ENCODE peak calls at places on chromosomes 12 and 14, in seven cellular contexts. M is Right ventricle myocardium superior; O is T-helper 17 cell; C is heart left ventricle; J is neural crest cell; L is tibial artery; Z is CD8-positive, alpha-beta memory T cell. W is an unnamed sample.

GRCh38 chr12:6267007-6267721 is 43.3 kb upstream of the PLEKHG6 start:
- DNase-seq in M (no peak), O (no peak), C (no peak), J (no peak), L (no peak), Z (no peak), W (no peak)

GRCh38 chr14:24224618-24225071 is 7.5 kb downstream of the NEDD8 start:
- DNase-seq in M (no peak), O (no peak), C (no peak), J (no peak), L (peak), Z (no peak), W (no peak)

GRCh38 chr12:93174473-93174872 is 203.3 kb upstream of the NUDT4 start:
- DNase-seq in M (no peak), O (no peak), C (no peak), J (no peak), L (no peak), Z (no peak), W (no peak)

GRCh38 chr14:87018294-87018693 is 974.7 kb downstream of the GALC start:
- DNase-seq in M (no peak), O (no peak), C (no peak), J (no peak), L (no peak), Z (no peak), W (no peak)

GRCh38 chr12:47754881-47755280 is 3.8 kb downstream of the RAPGEF3 start:
- DNase-seq in M (peak), O (no peak), C (peak), J (no peak), L (no peak), Z (no peak), W (no peak)

GRCh38 chr12:53981652-53982565 is 3.0 kb upstream of the HOXC10 start:
- DNase-seq in M (no peak), O (no peak), C (no peak), J (no peak), L (no peak), Z (no peak), W (no peak)

GRCh38 chr12:6311822-6312528 is 1.5 kb downstream of the PLEKHG6 start:
- DNase-seq in M (no peak), O (no peak), C (no peak), J (no peak), L (no peak), Z (no peak), W (no peak)

GRCh38 chr14:74539503-74539902 is 45.9 kb downstream of the ISCA2 start:
- DNase-seq in M (peak), O (no peak), C (no peak), J (no peak), L (no peak), Z (no peak), W (no peak)

GRCh38 chr14:24428628-24429394 is 657 bp downstream of the CBLN3 start:
- DNase-seq in M (no peak), O (no peak), C (peak), J (no peak), L (no peak), Z (no peak), W (peak)

GRCh38 chr12:107179883-107180282 is 86.5 kb upstream of the CRY1 start:
- DNase-seq in M (no peak), O (no peak), C (no peak), J (no peak), L (no peak), Z (no peak), W (no peak)

GRCh38 chr14:54225457-54225856 is 171.3 kb upstream of the CDKN3 start:
- DNase-seq in M (no peak), O (no peak), C (no peak), J (no peak), L (no peak), Z (no peak), W (no peak)

GRCh38 chr12:27449011-27449410 is 2.5 kb downstream of the SMCO2 start:
- DNase-seq in M (no peak), O (no peak), C (no peak), J (no peak), L (no peak), Z (no peak), W (no peak)

W was measured in cerebellar nuclear complex.